ENCODE peak calls at places on chromosomes 13 and 19, in nine cellular contexts. M is psoas muscle, F is tibial nerve, T is H1, C is H9, U is ascending aorta, Q is A549, Z is colonic mucosa, X is lung. G is an unnamed sample.

GRCh38 chr19:40758491-40758890 is 7.5 kb downstream of the SNRPA start:
- DNase-seq in X (no peak), Z (no peak), Q (no peak), U (no peak), M (no peak), T (no peak), C (no peak), F (no peak), G (no peak)

GRCh38 chr13:60267498-60268202 is 103.9 kb upstream of the DIAPH3 start:
- DNase-seq in F (no peak), X (no peak), U (no peak), M (no peak), C (peak; percentile 80), Q (peak; percentile 2), Z (peak; percentile 31), T (no peak), G (no peak)

GRCh38 chr19:53076984-53077383 is 26.2 kb downstream of the ZNF160 start:
- DNase-seq in Z (no peak), U (no peak), Q (peak; percentile 28), F (peak; percentile 16), M (peak; percentile 33), C (peak; percentile 91), X (no peak), T (peak; percentile 79), G (peak; percentile 61)

GRCh38 chr19:14031719-14032480 is at the start of gene IL27RA:
- DNase-seq in Z (peak; percentile 78), M (peak; percentile 56), U (no peak), T (peak; percentile 31), Q (peak; percentile 68), X (peak; percentile 43), C (peak; percentile 77), F (peak; percentile 42), G (no peak)

GRCh38 chr13:109785892-109786450 is 412 bp downstream of the IRS2 start:
- DNase-seq in C (no peak), M (peak; percentile 46), F (no peak), X (no peak), T (no peak), U (no peak), Q (no peak), Z (no peak), G (no peak)

GRCh38 chr19:41998246-41999020 is 4.4 kb upstream of the ATP1A3 start:
- DNase-seq in M (no peak), T (no peak), Z (no peak), Q (peak; percentile 74), U (no peak), F (no peak), C (peak; percentile 75), X (no peak), G (no peak)

GRCh38 chr19:19404879-19405860 is at the start of gene GATAD2A:
- DNase-seq in X (peak; percentile 90), C (peak; percentile 84), F (peak; percentile 93), Z (peak; percentile 96), Q (peak; percentile 87), T (peak; percentile 66), M (peak; percentile 95), U (peak; percentile 77), G (peak; percentile 95)

GRCh38 chr13:113041293-113041690 is 64.3 kb upstream of the F7 start:
- DNase-seq in T (no peak), F (no peak), Q (no peak), X (no peak), M (no peak), Z (no peak), U (no peak), C (no peak), G (no peak)

GRCh38 chr13:21719463-21719862 is 48.6 kb downstream of the FGF9 start:
- DNase-seq in X (no peak), F (no peak), C (no peak), T (no peak), Q (no peak), M (no peak), Z (no peak), U (no peak), G (no peak)

GRCh38 chr19:36152061-36152885 is at the start of gene COX7A1:
- DNase-seq in Z (no peak), U (peak; percentile 59), F (peak; percentile 57), X (no peak), M (peak; percentile 86), C (no peak), T (no peak), Q (no peak), G (peak; percentile 80)
- H3K27ac ChIP-seq in Z (peak within 1 kb of the TSS; percentile 76), U (peak within 1 kb of the TSS; percentile 100), F (peak within 1 kb of the TSS; percentile 91), X (peak within 1 kb of the TSS; percentile 99), M (peak within 1 kb of the TSS; percentile 99), C (no peak within 1 kb of the TSS), T (no peak within 1 kb of the TSS), Q (no peak within 1 kb of the TSS), G (peak within 1 kb of the TSS; percentile 98)

GRCh38 chr19:2047449-2048103 is 3.5 kb downstream of the MKNK2 start:
- DNase-seq in Q (peak; percentile 75), M (peak; percentile 85), U (no peak), C (peak; percentile 28), Z (peak; percentile 66), X (no peak), T (no peak), F (no peak), G (no peak)

GRCh38 chr19:2045501-2046045 is 5.5 kb downstream of the MKNK2 start:
- DNase-seq in Z (no peak), F (no peak), U (no peak), X (no peak), C (no peak), Q (no peak), T (no peak), M (peak; percentile 60), G (no peak)

GRCh38 chr19:2048104-2048958 is 2.7 kb downstream of the MKNK2 start:
- DNase-seq in C (peak; percentile 22), Z (peak; percentile 54), U (no peak), F (no peak), T (no peak), M (no peak), Q (no peak), X (no peak), G (no peak)

GRCh38 chr19:2046046-2046907 is 4.8 kb downstream of the MKNK2 start:
- DNase-seq in X (no peak), Q (no peak), M (no peak), Z (no peak), C (peak; percentile 25), T (no peak), U (no peak), F (no peak), G (no peak)

GRCh38 chr19:2047076-2047448 is 4.0 kb downstream of the MKNK2 start:
- DNase-seq in X (no peak), C (no peak), U (no peak), T (no peak), F (no peak), M (no peak), Z (no peak), Q (no peak), G (no peak)
- TF ChIP-seq CTCF in X (no peak), C (no peak), U (no peak), T (no peak), F (no peak), M (no peak), Z (no peak), Q (peak; percentile 8), G (no peak)

GRCh38 chr19:23563326-23563725 is 123.7 kb downstream of the ZNF675 start:
- DNase-seq in M (no peak), U (no peak), F (no peak), T (no peak), Z (no peak), X (no peak), C (no peak), Q (no peak), G (no peak)
- H3K27ac ChIP-seq in M (no peak overlapping the region), U (no peak overlapping the region), F (no peak overlapping the region), T (no peak overlapping the region), Z (no peak overlapping the region), X (no peak overlapping the region), C (no peak overlapping the region), Q (no peak overlapping the region), G (no peak overlapping the region)

DNA sequence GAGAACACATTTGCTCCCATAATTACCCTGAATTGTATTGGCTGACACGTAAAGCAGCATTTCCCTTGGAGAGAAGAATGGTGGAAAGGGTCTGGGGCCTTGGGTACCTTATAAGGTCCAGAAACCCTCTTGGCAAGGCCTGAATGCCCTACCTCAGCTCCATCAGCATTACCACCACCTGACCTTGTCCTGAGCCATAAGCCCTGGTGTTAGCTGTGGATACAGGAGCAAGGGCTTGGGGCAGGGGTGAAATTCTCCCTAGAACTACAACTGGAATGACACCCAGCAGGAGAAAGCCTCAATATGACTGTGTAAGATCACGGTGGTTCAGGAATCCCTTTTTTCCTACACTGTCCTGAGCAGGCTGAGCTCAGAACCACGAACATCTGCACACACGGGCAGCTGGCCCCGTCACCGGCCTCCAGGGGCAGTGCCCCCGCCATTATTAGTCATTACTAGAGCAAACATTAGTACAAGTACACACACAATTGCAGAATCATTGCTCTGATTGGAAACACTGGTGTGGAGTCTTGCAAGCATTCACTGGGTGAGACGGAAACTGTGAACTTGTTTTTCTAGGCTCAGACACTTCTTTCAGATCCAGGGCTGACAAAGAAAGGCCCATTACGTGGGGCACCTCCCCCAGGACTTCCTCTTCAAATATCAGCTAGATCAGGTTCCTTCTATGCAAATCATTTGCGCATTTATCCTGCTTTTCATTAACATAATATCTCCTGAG is 26.7 kb upstream of the MTIF3 start:
- DNase-seq in T (no peak), Q (peak; percentile 45), Z (no peak), U (no peak), X (no peak), M (no peak), C (no peak), F (no peak), G (peak; percentile 51)
- TF ChIP-seq CTCF in T (no peak), Q (no peak), Z (no peak), U (no peak), X (no peak), M (no peak), C (no peak), F (no peak), G (no peak)

GRCh38 chr19:49335071-49335783 is at the start of gene CD37:
- DNase-seq in Z (peak; percentile 31), X (no peak), M (no peak), Q (no peak), F (no peak), U (no peak), T (no peak), C (peak; percentile 21), G (no peak)
- H3K27ac ChIP-seq in Z (peak within 1 kb of the TSS; percentile 50), X (no peak within 1 kb of the TSS), M (no peak within 1 kb of the TSS), Q (no peak within 1 kb of the TSS), F (peak within 1 kb of the TSS; percentile 81), U (no peak within 1 kb of the TSS), T (no peak within 1 kb of the TSS), C (no peak within 1 kb of the TSS), G (no peak within 1 kb of the TSS)

GRCh38 chr13:71977028-71977427 is 110.0 kb upstream of the DACH1 start:
- DNase-seq in U (no peak), F (no peak), X (no peak), Z (no peak), C (no peak), Q (no peak), T (no peak), M (no peak), G (no peak)

DNA sequence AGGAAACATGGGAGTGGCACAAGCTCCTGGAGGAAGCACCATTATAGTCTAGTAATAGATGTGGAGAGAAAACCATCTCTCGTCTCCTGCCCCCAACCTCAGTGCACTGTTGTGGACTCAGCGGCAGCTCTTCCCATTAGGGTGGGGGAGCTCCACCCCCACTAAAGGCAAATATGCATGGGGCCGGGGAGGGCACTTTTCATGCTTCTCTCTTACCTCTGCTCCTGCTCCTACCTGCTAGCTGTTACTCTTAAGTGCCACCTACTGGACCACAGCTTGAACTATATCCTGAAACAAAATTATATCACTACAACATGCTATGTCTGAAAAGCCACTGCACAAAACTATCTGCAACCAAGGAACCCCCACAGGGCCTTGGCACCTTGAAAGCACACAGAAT is 112.6 kb upstream of the DACH1 start:
- DNase-seq in C (peak; percentile 45), M (no peak), F (no peak), Z (no peak), X (no peak), T (no peak), Q (peak; percentile 1), U (no peak), G (no peak)
- TF ChIP-seq CTCF in C (peak; percentile 67), M (no peak), F (no peak), Z (peak; percentile 17), X (no peak), T (no peak), Q (no peak), U (no peak), G (no peak)

G was measured in right atrium auricular region.